ENCODE peak calls at places on chromosome 4, in five cellular contexts. C, M, X, F and Q are unnamed samples.

GRCh38 chr4:153747406-153747805 is 12.4 kb downstream of the RNF175 start:
- DNase-seq in C (no peak), M (no peak), X (no peak), F (no peak), Q (no peak)

GRCh38 chr4:20464381-20464780 is 212.7 kb downstream of the SLIT2 start:
- DNase-seq in C (peak), M (no peak), X (no peak), F (no peak), Q (peak)

GRCh38 chr4:15003441-15003890 is 1.2 kb downstream of the CPEB2 start:
- DNase-seq in C (peak), M (peak), X (peak), F (no peak), Q (peak)

GRCh38 chr4:112655270-112655669 is 18.3 kb downstream of the LARP7 start:
- DNase-seq in C (no peak), M (no peak), X (no peak), F (no peak), Q (no peak)

GRCh38 chr4:22607382-22607781 is 85.4 kb upstream of the GBA3 start:
- DNase-seq in C (peak), M (peak), X (peak), F (peak), Q (peak)

GRCh38 chr4:22179124-22179874 is 230.7 kb upstream of the KCNIP4 start:
- DNase-seq in C (peak), M (no peak), X (no peak), F (no peak), Q (no peak)

GRCh38 chr4:121698119-121698732 is 1.4 kb upstream of the ANXA5 start:
- DNase-seq in C (peak), M (no peak), X (no peak), F (no peak), Q (no peak)

GRCh38 chr4:137608085-137608484 is 75.8 kb upstream of the PCDH18 start:
- DNase-seq in C (no peak), M (no peak), X (no peak), F (no peak), Q (peak)

GRCh38 chr4:40482985-40483647 is 146.5 kb downstream of the RBM47 start:
- DNase-seq in C (no peak), M (no peak), X (no peak), F (no peak), Q (no peak)

GRCh38 chr4:145818001-145818400 is 120.6 kb downstream of the ZNF827 start:
- DNase-seq in C (no peak), M (no peak), X (no peak), F (no peak), Q (no peak)

GRCh38 chr4:148026022-148026421 is 294.1 kb downstream of the ARHGAP10 start:
- DNase-seq in C (peak), M (no peak), X (no peak), F (no peak), Q (no peak)

GRCh38 chr4:148017801-148018200 is 285.9 kb downstream of the ARHGAP10 start:
- DNase-seq in C (no peak), M (no peak), X (no peak), F (no peak), Q (no peak)

GRCh38 chr4:148023782-148024181 is 291.9 kb downstream of the ARHGAP10 start:
- DNase-seq in C (peak), M (no peak), X (no peak), F (no peak), Q (no peak)

GRCh38 chr4:148022975-148023374 is 291.1 kb downstream of the ARHGAP10 start:
- DNase-seq in C (peak), M (no peak), X (no peak), F (no peak), Q (no peak)

DNA sequence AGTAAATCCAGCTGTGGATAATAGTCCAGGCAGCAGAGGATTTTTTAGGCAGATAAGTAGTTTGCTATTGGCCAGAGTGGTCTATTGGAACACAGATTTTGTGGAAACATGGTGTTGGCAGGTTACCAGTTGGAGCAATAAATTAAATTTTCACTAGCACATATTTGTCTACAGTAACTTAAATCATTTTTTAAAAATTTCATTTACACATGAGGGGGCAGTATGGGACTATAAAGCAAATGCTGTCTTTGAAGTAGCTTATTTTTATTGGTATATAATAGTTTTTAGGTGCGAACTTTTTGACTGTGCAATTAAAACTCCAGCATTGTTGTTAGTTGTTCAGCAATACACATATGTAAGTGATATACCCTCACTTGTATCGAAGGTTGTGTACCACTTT is 289.8 kb downstream of the ARHGAP10 start:
- DNase-seq in C (no peak), M (no peak), X (no peak), F (no peak), Q (no peak)
- TF ChIP-seq EZH2phosphoT487 in C (no peak), M (no peak), X (no peak), F (no peak), Q (no peak)

GRCh38 chr4:184287697-184288255 is 70.1 kb upstream of the ENPP6 start:
- DNase-seq in C (peak), M (peak), X (peak), F (no peak), Q (peak)
- TF ChIP-seq EZH2phosphoT487 in C (no peak), M (no peak), X (no peak), F (no peak), Q (no peak)

GRCh38 chr4:172726001-172726423 is 442.6 kb upstream of the GALNT7 start:
- DNase-seq in C (peak), M (no peak), X (no peak), F (no peak), Q (peak)

GRCh38 chr4:172727631-172728030 is 441.0 kb upstream of the GALNT7 start:
- DNase-seq in C (no peak), M (no peak), X (no peak), F (no peak), Q (no peak)

GRCh38 chr4:172725581-172725980 is 443.0 kb upstream of the GALNT7 start:
- DNase-seq in C (peak), M (no peak), X (no peak), F (no peak), Q (no peak)
- TF ChIP-seq EZH2phosphoT487 in C (no peak), M (no peak), X (no peak), F (no peak), Q (no peak)

GRCh38 chr4:88458091-88458740 is 1.3 kb downstream of the HERC5 start:
- DNase-seq in C (no peak), M (no peak), X (no peak), F (no peak), Q (no peak)
- TF ChIP-seq EZH2phosphoT487 in C (no peak), M (no peak), X (no peak), F (no peak), Q (no peak)

DNA sequence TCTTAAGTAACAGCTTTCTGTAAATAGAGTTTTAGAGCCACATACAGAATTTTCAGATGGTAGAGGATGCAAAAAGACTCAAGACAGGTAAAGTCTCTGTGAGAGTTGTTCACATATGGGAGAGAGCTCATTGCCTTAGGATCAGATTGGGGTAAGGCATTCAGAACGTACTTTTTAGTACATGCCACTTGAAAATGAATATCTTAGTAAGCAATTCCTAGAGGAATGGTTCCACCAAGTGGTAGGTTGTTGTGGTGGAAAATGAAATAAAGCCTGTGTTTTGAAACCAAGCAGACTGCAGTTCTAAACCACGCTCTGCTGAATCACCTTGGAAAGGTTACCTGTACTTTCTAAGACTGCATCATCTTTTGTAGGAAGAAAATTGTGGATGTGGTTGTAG is 547.0 kb upstream of the LCORL start:
- DNase-seq in C (no peak), M (peak), X (no peak), F (no peak), Q (peak)
- TF ChIP-seq EZH2phosphoT487 in C (no peak), M (no peak), X (no peak), F (no peak), Q (no peak)